ENCODE peak calls at places on chromosomes 11 and 22, in nine cellular contexts. C is HCT116, G is body of pancreas, U is psoas muscle, N is spleen, Y is IMR-90, R is A549, A is fibroblast of lung, F is hepatocyte. X is an unnamed sample.

GRCh38 chr11:32396331-32396730 is 39.0 kb downstream of the WT1 start:
- DNase-seq in C (no peak), G (no peak), U (no peak), N (no peak), Y (no peak), R (no peak), A (no peak), F (no peak), X (no peak)

GRCh38 chr11:131229221-131229620 is 141.2 kb upstream of the NTM start:
- DNase-seq in C (no peak), G (no peak), U (no peak), N (no peak), Y (no peak), R (no peak), A (no peak), F (no peak), X (no peak)

GRCh38 chr11:17894929-17895658 is 117.8 kb downstream of the SERGEF start:
- DNase-seq in C (no peak), G (no peak), U (no peak), N (no peak), Y (peak; percentile 32), R (no peak), A (peak; percentile 37), F (no peak), X (no peak)

GRCh38 chr22:30869996-30870395 is 98.6 kb downstream of the MORC2 start:
- DNase-seq in C (no peak), G (no peak), U (no peak), N (peak; percentile 51), Y (no peak), R (no peak), A (no peak), F (no peak), X (no peak)

GRCh38 chr11:48148749-48149148 is 67.9 kb upstream of the OR4B1 start:
- DNase-seq in C (no peak), G (no peak), U (no peak), N (no peak), Y (no peak), R (no peak), A (no peak), F (no peak), X (no peak)

GRCh38 chr11:105071060-105071732 is 26.1 kb upstream of the CARD16 start:
- DNase-seq in C (no peak), G (no peak), U (no peak), N (no peak), Y (no peak), R (no peak), A (no peak), F (no peak), X (no peak)

GRCh38 chr22:25113316-25113721 is 86.3 kb upstream of the CRYBB3 start:
- DNase-seq in C (no peak), G (peak; percentile 20), U (peak; percentile 76), N (no peak), Y (no peak), R (no peak), A (no peak), F (peak; percentile 22), X (no peak)

GRCh38 chr22:23098718-23099524 is 28.6 kb downstream of the GNAZ start:
- DNase-seq in C (no peak), G (peak; percentile 63), U (peak; percentile 70), N (no peak), Y (no peak), R (no peak), A (no peak), F (no peak), X (peak; percentile 24)

GRCh38 chr11:122979103-122979814 is 2.4 kb downstream of the BSX start:
- DNase-seq in C (no peak), G (no peak), U (no peak), N (no peak), Y (no peak), R (no peak), A (no peak), F (no peak), X (no peak)

GRCh38 chr11:33475999-33476398 is 218.8 kb downstream of the HIPK3 start:
- DNase-seq in C (no peak), G (peak; percentile 58), U (no peak), N (no peak), Y (peak; percentile 57), R (no peak), A (peak; percentile 66), F (peak; percentile 80), X (peak; percentile 26)

GRCh38 chr22:19663286-19663815 is 51.0 kb upstream of the SEPTIN5 start:
- DNase-seq in C (no peak), G (peak; percentile 75), U (peak; percentile 67), N (peak; percentile 86), Y (peak; percentile 76), R (no peak), A (peak; percentile 92), F (no peak), X (peak; percentile 69)
- H3K27ac ChIP-seq in C (no peak overlapping the region), G (no peak overlapping the region), U (peak overlapping the region; percentile 8), N (no peak overlapping the region), Y (no peak overlapping the region), R (peak overlapping the region; percentile 33), A (no peak overlapping the region), F (no peak overlapping the region), X (no peak overlapping the region)

DNA sequence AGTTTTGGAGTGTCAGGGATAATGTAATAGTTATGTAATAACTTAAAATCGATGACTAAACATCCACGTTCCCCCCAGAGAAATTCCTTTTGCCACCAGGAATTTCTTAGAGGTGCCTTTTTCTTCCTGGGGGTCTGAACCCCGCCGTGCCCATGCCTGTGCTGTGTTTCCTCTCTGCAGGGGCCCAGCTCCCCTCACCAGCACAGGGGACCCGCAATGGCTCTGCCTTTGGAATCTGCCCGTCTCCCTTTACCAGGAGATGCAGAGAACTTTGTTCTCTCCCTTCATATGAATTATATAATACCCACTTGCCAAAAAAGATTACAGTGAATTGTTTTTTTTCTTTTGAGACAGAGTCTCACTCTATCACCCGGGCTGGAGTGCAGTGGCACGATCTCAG is 62.7 kb downstream of the TBC1D22A start:
- DNase-seq in C (no peak), G (no peak), U (no peak), N (no peak), Y (no peak), R (no peak), A (no peak), F (no peak), X (no peak)
- H3K4me3 ChIP-seq in C (no peak overlapping the region), G (no peak overlapping the region), U (no peak overlapping the region), N (no peak overlapping the region), Y (no peak overlapping the region), R (no peak overlapping the region), A (no peak overlapping the region), F (no peak overlapping the region), X (no peak overlapping the region)

DNA sequence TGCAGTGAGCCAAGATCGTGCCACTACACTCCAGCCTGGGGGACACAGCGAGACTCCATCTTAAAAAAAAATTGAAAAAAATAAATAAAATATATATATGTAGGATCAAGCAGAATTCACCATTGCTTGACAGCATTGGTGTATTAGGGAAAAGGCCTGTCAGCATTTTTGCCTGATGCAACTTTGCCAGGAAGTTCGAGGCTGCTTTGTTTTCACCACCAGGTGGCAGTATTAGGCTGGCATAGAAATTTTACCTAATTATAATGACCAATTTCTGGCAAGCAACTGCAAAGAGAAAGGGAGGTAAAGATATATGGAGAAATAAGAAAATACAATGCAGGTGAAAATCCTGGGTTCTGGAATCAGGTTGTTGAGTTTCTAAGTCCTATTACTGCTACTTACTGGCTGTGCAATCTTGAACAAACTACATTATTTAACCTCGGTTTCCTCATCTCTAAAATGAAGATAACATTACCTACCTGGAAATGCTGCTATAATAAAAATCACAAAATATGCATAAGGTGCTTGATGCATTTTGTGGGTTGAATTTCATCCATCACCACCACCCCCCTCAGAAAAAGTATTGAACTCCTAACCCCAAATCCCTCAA is 24.7 kb downstream of the LAYN start:
- DNase-seq in C (peak; percentile 63), G (peak; percentile 70), U (no peak), N (no peak), Y (peak; percentile 80), R (peak; percentile 43), A (peak; percentile 88), F (peak; percentile 83), X (peak; percentile 79)
- TF ChIP-seq CTCF in C (peak; percentile 81), G (peak; percentile 78), U (peak; percentile 96), N (peak; percentile 91), Y (peak; percentile 92), R (peak; percentile 80), A (peak; percentile 88), F (peak; percentile 95), X (peak; percentile 83)

GRCh38 chr11:70863186-70863585 is 389.2 kb downstream of the SHANK2 start:
- DNase-seq in C (no peak), G (no peak), U (peak; percentile 13), N (no peak), Y (no peak), R (no peak), A (no peak), F (no peak), X (no peak)

GRCh38 chr11:70859180-70859579 is 393.2 kb downstream of the SHANK2 start:
- DNase-seq in C (no peak), G (no peak), U (no peak), N (no peak), Y (no peak), R (no peak), A (no peak), F (no peak), X (no peak)

GRCh38 chr11:70862093-70862492 is 390.3 kb downstream of the SHANK2 start:
- DNase-seq in C (no peak), G (no peak), U (peak; percentile 25), N (no peak), Y (no peak), R (no peak), A (no peak), F (no peak), X (no peak)

GRCh38 chr11:70861534-70861933 is 390.8 kb downstream of the SHANK2 start:
- DNase-seq in C (no peak), G (no peak), U (peak; percentile 2), N (no peak), Y (no peak), R (no peak), A (no peak), F (no peak), X (no peak)

GRCh38 chr11:70860855-70861254 is 391.5 kb downstream of the SHANK2 start:
- DNase-seq in C (no peak), G (no peak), U (no peak), N (no peak), Y (no peak), R (no peak), A (no peak), F (no peak), X (no peak)
- H3K27ac ChIP-seq in C (no peak overlapping the region), G (no peak overlapping the region), U (no peak overlapping the region), N (no peak overlapping the region), Y (no peak overlapping the region), R (no peak overlapping the region), A (no peak overlapping the region), F (no peak overlapping the region), X (no peak overlapping the region)

DNA sequence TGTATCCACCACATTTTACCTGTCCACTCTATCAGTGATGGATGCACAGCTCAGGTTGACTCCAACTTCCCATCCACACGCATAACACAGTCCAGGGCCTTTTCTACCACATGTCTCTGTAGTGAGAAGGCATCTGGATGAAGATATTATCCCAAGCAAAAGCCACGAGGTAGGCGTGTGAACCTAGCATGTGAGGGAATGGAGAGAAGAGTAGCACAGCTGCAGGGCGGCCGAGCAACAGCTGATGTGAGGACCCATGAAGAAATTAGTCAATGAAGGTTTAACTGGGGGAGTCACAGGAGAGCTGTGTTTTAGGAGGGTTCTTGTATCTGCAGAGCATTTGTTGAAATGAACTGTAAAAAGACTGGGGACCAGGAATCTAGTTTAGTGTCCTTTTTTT is 144.6 kb upstream of the PITPNB start:
- DNase-seq in C (no peak), G (no peak), U (no peak), N (no peak), Y (no peak), R (no peak), A (no peak), F (no peak), X (no peak)
- H3K4me3 ChIP-seq in C (no peak overlapping the region), G (no peak overlapping the region), U (no peak overlapping the region), N (no peak overlapping the region), Y (no peak overlapping the region), R (no peak overlapping the region), A (no peak overlapping the region), F (no peak overlapping the region), X (no peak overlapping the region)